ENCODE peak calls at places on chromosomes 11 and 22, in nine cellular contexts. E is thoracic aorta, G is fibroblast of mammary gland, S is iPS DF 6.9, I is astrocyte of the cerebellum, K is heart left ventricle, R is Caco-2, U is cardiac muscle cell, A is heart right ventricle. J is an unnamed sample.
A peak's percentile ranks its signal among the peaks of the same experiment; 100 is the strongest.

GRCh38 chr11:46484101-46484500 is 92.5 kb upstream of the CHRM4 start:
- DNase-seq in E (no peak), U (peak; percentile 20), A (no peak), K (no peak), R (no peak), G (no peak), S (no peak), I (no peak), J (no peak)

GRCh38 chr11:85590848-85591483 is 36.2 kb downstream of the DLG2 start:
- DNase-seq in K (no peak), E (no peak), S (no peak), G (peak; percentile 51), U (peak; percentile 33), A (no peak), I (peak; percentile 36), R (no peak), J (no peak)

GRCh38 chr11:69497221-69497787 is 15.8 kb downstream of the LINC01488 start:
- DNase-seq in G (peak; percentile 94), S (no peak), K (peak; percentile 96), A (peak; percentile 88), I (peak; percentile 97), E (peak; percentile 41), R (peak; percentile 97), U (peak; percentile 98), J (peak; percentile 98)

GRCh38 chr22:46500201-46500600 is 37.2 kb downstream of the CELSR1 start:
- DNase-seq in I (no peak), R (no peak), G (no peak), S (peak; percentile 73), K (no peak), E (no peak), A (no peak), U (no peak), J (no peak)

GRCh38 chr11:14065692-14066091 is 103.2 kb downstream of the SPON1 start:
- DNase-seq in A (no peak), K (no peak), R (no peak), E (no peak), U (no peak), G (no peak), S (no peak), I (no peak), J (no peak)

GRCh38 chr11:1827095-1827797 is 7.5 kb upstream of the SYT8 start:
- DNase-seq in G (peak; percentile 28), U (peak; percentile 92), I (peak; percentile 76), K (peak; percentile 72), A (peak; percentile 64), S (no peak), R (peak; percentile 33), E (peak; percentile 66), J (peak; percentile 86)

GRCh38 chr22:39880722-39881121 is 12.8 kb downstream of the ENTHD1 start:
- DNase-seq in E (no peak), I (no peak), K (no peak), G (no peak), A (no peak), S (no peak), U (no peak), R (no peak), J (no peak)

GRCh38 chr11:100528872-100529416 is 158.1 kb upstream of the ARHGAP42 start:
- DNase-seq in U (no peak), G (no peak), E (no peak), K (no peak), A (no peak), R (no peak), S (no peak), I (no peak), J (no peak)

GRCh38 chr11:2812371-2812991 is 73.1 kb downstream of the CDKN1C start:
- DNase-seq in R (no peak), S (no peak), E (no peak), G (no peak), A (peak; percentile 54), U (peak; percentile 91), K (peak; percentile 77), I (no peak), J (no peak)

GRCh38 chr11:108985611-108986279 is 320.9 kb downstream of the DDX10 start:
- DNase-seq in K (no peak), A (no peak), R (no peak), S (no peak), U (peak; percentile 73), G (peak; percentile 84), E (no peak), I (peak; percentile 49), J (peak; percentile 8)

GRCh38 chr11:124799384-124800225 is 601 bp downstream of the MSANTD2 start:
- DNase-seq in U (peak; percentile 19), I (no peak), G (peak; percentile 14), K (peak; percentile 31), E (no peak), R (peak; percentile 51), A (peak; percentile 20), S (no peak), J (peak; percentile 44)

GRCh38 chr22:50098052-50098451 is 8.2 kb downstream of the MOV10L1 start:
- DNase-seq in I (no peak), A (no peak), K (no peak), E (no peak), R (no peak), S (no peak), U (no peak), G (no peak), J (no peak)

GRCh38 chr22:42863349-42863911 is 6.4 kb upstream of the ARFGAP3 start:
- DNase-seq in E (no peak), U (peak; percentile 74), A (no peak), R (no peak), S (no peak), I (peak; percentile 97), G (peak; percentile 90), K (no peak), J (no peak)

GRCh38 chr22:43050995-43051394 is 36.0 kb upstream of the PACSIN2 start:
- DNase-seq in E (no peak), A (no peak), R (no peak), U (no peak), K (no peak), I (no peak), S (peak; percentile 60), G (no peak), J (no peak)

GRCh38 chr22:37012262-37012904 is 6.9 kb downstream of the TST start:
- DNase-seq in G (no peak), A (peak; percentile 58), I (no peak), R (no peak), E (no peak), K (peak; percentile 84), U (no peak), S (no peak), J (peak; percentile 51)

GRCh38 chr11:44125598-44125997 is 30.1 kb downstream of the EXT2 start:
- DNase-seq in G (no peak), K (no peak), R (no peak), E (no peak), I (no peak), S (no peak), U (no peak), A (no peak), J (no peak)
- H3K4me3 ChIP-seq in G (no peak overlapping the region), K (no peak overlapping the region), R (no peak overlapping the region), E (no peak overlapping the region), I (no peak overlapping the region), S (no peak overlapping the region), U (no peak overlapping the region), A (no peak overlapping the region), J (no peak overlapping the region)

GRCh38 chr11:12160231-12160630 is 49.8 kb downstream of the MICAL2 start:
- DNase-seq in G (no peak), U (no peak), E (no peak), S (no peak), I (no peak), R (no peak), K (no peak), A (no peak), J (no peak)
- H3K4me3 ChIP-seq in G (no peak overlapping the region), U (no peak overlapping the region), E (peak overlapping the region; percentile 26), S (no peak overlapping the region), I (no peak overlapping the region), R (no peak overlapping the region), K (no peak overlapping the region), A (no peak overlapping the region), J (no peak overlapping the region)

GRCh38 chr11:59223177-59223576 is 10.4 kb upstream of the MPEG1 start:
- DNase-seq in R (no peak), G (no peak), A (no peak), E (no peak), I (no peak), S (no peak), K (no peak), U (no peak), J (no peak)
- H3K4me3 ChIP-seq in R (no peak overlapping the region), G (no peak overlapping the region), A (no peak overlapping the region), E (no peak overlapping the region), I (no peak overlapping the region), S (no peak overlapping the region), K (no peak overlapping the region), U (no peak overlapping the region), J (no peak overlapping the region)

DNA sequence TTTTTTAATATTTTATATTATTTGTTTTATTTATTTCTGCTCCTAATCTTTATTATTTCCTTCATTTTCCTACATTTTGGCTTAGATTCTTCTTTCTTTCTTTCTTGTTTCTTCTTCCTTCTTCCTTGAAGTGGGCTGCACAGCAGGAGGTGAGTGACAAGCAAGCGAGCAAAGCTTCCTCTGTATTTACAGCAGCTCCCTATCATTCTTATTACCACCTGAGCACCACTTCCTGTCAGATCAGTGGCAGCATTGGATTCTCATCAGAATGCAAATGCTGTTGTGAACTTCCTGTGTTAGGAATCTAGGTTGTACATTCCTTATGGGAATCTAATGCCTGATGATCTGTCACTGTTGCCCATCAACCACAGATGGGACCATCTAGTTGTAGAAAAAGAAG is 784.9 kb upstream of the LUZP2 start:
- DNase-seq in R (no peak), U (no peak), E (no peak), S (no peak), K (no peak), G (no peak), I (no peak), A (no peak), J (no peak)
- H3K4me3 ChIP-seq in R (no peak overlapping the region), U (no peak overlapping the region), E (no peak overlapping the region), S (no peak overlapping the region), K (no peak overlapping the region), G (no peak overlapping the region), I (no peak overlapping the region), A (no peak overlapping the region), J (no peak overlapping the region)

GRCh38 chr11:706439-706956 is 467 bp downstream of the EPS8L2 start:
- DNase-seq in U (peak; percentile 22), R (no peak), S (no peak), K (no peak), E (no peak), I (no peak), G (peak; percentile 56), A (no peak), J (peak; percentile 84)
- H3K4me3 ChIP-seq in U (peak overlapping the region; percentile 31), R (peak overlapping the region; percentile 80), S (peak overlapping the region; percentile 38), K (peak overlapping the region; percentile 61), E (peak overlapping the region; percentile 92), I (peak overlapping the region; percentile 63), G (peak overlapping the region; percentile 63), A (peak overlapping the region; percentile 43), J (peak overlapping the region; percentile 56)

J was measured in MG63.